ENCODE peak calls at places on chromosomes 3 and 15, in four cellular contexts. D is pancreas, K is left ventricle myocardium inferior, P is transverse colon. B is an unnamed sample.

GRCh38 chr3:187120324-187120723 is 19.0 kb downstream of the RPL39L start:
- DNase-seq in D (no peak), K (no peak), P (no peak), B (no peak)

GRCh38 chr3:169623971-169624370 is 39.5 kb downstream of the MECOM start:
- DNase-seq in D (peak; percentile 25), K (no peak), P (no peak), B (no peak)

GRCh38 chr3:162398554-162398953 is 901.9 kb downstream of the OTOL1 start:
- DNase-seq in D (no peak), K (peak; percentile 19), P (no peak), B (no peak)

GRCh38 chr3:15318661-15319060 is 13.7 kb downstream of the SH3BP5 start:
- DNase-seq in D (no peak), K (no peak), P (no peak), B (no peak)

GRCh38 chr3:46931631-46932441 is 44.7 kb downstream of the CCDC12 start:
- DNase-seq in D (no peak), K (peak; percentile 71), P (peak; percentile 70), B (no peak)

GRCh38 chr15:60720084-60720483 is 241.1 kb upstream of the ICE2 start:
- DNase-seq in D (no peak), K (no peak), P (no peak), B (no peak)

GRCh38 chr3:46565607-46566039 is 479 bp downstream of the LRRC2 start:
- DNase-seq in D (no peak), K (peak; percentile 63), P (no peak), B (no peak)

GRCh38 chr3:126578702-126579101 is 20.0 kb upstream of the C3orf22 start:
- DNase-seq in D (no peak), K (no peak), P (no peak), B (no peak)

GRCh38 chr3:82055792-82056191 is 294.3 kb upstream of the GBE1 start:
- DNase-seq in D (no peak), K (no peak), P (no peak), B (peak; percentile 78)

GRCh38 chr15:99432271-99433025 is 133.3 kb upstream of the MEF2A start:
- DNase-seq in D (no peak), K (peak; percentile 16), P (peak; percentile 7), B (no peak)

GRCh38 chr15:86231864-86232801 is 152.5 kb downstream of the AGBL1 start:
- DNase-seq in D (peak; percentile 3), K (no peak), P (peak; percentile 17), B (peak; percentile 41)
- TF ChIP-seq CTCF in D (peak; percentile 37), K (peak; percentile 72), P (peak; percentile 55), B (peak; percentile 66)

DNA sequence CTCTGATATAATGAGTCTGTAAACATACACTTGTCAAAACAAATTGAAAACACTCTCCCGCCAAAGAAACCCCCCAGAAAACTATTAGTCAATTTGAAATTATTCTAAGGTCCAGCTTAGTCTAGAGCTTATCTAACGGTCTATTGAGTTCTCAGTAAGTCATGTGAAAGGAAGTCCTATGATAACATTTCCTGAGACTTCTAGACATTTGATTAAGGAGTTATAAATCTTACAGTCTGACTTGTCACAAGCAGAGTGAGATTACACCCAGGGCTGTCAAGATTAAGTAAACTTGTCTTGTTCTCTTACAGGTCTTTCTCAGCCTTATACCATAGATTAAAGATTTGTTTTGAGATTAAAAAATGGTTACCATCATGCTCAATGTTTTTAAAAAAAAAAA is 356.2 kb downstream of the FOXP1 start:
- DNase-seq in D (no peak), K (no peak), P (no peak), B (no peak)
- H3K4me3 ChIP-seq in D (no peak overlapping the region), K (peak overlapping the region; percentile 57), P (no peak overlapping the region), B (no peak overlapping the region)

GRCh38 chr3:119380697-119381096 is 82.7 kb downstream of the TMEM39A start:
- DNase-seq in D (peak; percentile 34), K (no peak), P (no peak), B (no peak)
- TF ChIP-seq CTCF in D (no peak), K (peak; percentile 41), P (no peak), B (peak; percentile 21)

GRCh38 chr3:4504340-4505261 is 11.5 kb downstream of the ITPR1 start:
- DNase-seq in D (no peak), K (no peak), P (peak; percentile 70), B (peak; percentile 28)
- H3K4me3 ChIP-seq in D (no peak overlapping the region), K (peak overlapping the region; percentile 46), P (peak overlapping the region; percentile 11), B (no peak overlapping the region)

DNA sequence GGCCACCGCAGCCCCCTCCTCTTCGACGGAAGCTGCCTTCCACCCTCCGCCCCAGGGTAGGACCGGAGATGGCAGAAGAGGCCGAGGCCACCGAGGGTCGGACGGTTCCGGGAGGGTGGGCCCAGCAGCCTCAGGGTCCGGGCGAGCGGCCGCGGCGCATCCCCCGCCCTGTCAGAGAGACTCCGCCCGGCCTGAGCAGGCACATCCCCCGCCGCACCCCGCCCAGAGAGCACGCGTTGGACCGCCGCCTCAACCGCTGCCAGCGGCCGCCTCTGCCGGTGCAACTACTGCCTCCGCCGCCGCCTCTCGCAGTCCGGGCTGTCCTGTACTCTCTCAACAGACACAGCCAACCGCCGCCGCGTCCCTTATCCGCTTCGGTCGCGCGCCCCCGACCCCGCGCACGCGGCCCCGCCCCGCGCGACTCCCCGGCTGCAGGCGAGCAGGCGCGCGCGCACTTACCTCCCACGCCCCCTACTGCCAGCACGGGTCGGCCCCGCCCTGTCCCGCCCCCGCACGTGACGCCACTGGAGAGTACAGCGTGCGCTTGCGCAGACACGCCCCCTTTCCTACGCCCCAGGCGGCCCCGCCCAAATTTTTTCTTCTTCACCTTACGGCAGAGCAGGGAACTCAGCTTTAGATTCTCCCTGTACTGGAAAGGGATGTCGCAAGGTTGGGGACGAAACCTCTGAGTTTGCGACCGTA is at the start of gene MYO9A:
- DNase-seq in D (peak; percentile 97), K (peak; percentile 98), P (peak; percentile 99), B (peak; percentile 93)
- TF ChIP-seq CTCF in D (no peak), K (peak; percentile 26), P (peak; percentile 15), B (peak; percentile 18)

DNA sequence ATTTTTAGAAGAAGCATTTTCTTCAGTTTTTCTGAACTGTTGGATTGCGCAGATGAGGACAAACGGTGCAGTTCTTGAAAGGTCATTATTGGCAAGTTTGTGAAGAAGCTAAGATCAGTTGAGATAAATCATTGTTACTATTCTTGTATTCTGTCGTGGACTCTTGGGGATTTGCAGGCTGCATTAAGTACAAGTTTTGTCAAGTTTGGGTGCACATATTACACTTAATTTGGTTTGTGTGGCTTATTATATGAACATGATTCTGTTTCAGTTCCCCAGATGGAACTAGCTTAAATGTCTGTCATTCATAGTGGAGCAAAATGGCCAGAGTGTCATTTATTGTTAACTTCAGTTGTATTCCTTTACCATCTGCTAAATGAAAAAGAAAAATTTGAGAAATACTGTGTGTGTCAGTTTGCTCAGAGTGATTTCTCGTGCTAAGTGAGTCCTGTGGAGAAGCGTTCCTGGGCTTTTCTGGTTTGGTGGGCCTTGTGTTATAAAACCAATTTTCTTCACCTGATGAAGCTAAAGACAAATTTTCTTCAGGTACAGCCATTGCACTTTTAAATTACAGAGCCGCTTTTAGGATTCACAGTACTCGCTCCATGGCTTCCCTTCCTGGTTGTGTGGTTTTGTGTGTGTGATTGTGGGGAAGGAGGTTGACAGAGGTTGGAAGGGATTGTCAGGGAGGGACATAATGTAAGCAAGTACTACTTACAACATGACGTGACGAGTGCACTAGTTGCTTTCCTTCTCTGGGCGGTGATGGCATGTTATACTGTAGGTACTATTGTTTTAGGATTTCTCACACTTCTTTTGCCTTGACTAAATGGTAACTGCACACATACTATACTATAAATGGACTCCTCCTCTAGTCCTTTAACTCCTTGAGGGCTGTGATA is 1.7 kb downstream of the AKAP13 start:
- DNase-seq in D (no peak), K (no peak), P (no peak), B (peak; percentile 27)
- H3K4me3 ChIP-seq in D (peak overlapping the region; percentile 78), K (peak overlapping the region; percentile 93), P (peak overlapping the region; percentile 84), B (peak overlapping the region; percentile 71)

GRCh38 chr15:28922712-28923012 is 36.9 kb downstream of the APBA2 start:
- DNase-seq in D (no peak), K (no peak), P (no peak), B (no peak)

GRCh38 chr15:28920781-28921331 is 35.1 kb downstream of the APBA2 start:
- DNase-seq in D (no peak), K (no peak), P (no peak), B (no peak)

GRCh38 chr15:28923726-28924280 is 38.0 kb downstream of the APBA2 start:
- DNase-seq in D (no peak), K (no peak), P (no peak), B (no peak)

GRCh38 chr15:28921336-28921735 is 35.6 kb downstream of the APBA2 start:
- DNase-seq in D (no peak), K (no peak), P (no peak), B (no peak)

DNA sequence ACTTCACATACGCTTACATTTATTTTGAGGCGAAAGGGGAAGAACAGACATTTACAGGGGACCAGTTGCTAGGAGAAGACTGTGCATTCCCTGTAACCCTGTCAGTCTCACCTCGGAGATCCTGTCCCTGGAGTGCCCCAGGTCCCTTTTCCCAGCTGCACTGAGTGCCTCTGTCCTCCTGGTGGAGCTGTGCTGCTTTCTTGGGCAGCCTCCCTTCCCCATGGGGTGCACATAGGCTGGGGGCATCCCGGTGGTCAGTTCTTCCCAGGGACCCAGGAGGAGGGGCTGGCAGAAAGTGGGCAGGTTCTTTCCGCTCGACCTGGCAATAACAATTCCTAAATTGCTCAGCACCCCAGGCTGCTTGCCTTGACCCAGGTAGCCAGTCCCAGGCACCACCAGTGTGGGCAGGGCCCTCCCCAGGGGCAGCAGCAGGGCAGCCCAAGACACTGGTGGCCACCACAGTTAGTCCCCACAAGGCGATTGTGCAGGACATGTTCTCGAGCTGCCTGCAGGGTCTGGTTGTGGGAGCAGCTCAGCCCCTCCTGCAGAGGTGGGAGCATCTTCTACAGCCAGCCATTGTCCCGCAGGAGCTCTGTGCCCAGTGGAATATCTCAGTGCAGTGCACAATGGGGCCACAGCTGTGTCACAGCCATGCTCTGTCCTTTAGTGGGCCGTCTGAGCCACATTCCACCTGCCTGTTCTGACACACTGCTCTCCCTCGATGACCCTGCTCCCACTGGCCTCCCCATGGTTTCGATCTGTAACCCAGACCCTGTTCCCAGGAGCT is 36.3 kb downstream of the APBA2 start:
- DNase-seq in D (no peak), K (no peak), P (no peak), B (no peak)
- TF ChIP-seq CTCF in D (no peak), K (peak; percentile 21), P (no peak), B (no peak)